ENCODE peak calls at places on chromosomes 7 and 10, in six cellular contexts. C is tibial nerve, M is Peyer's patch, I is OCI-LY7, L is suprapubic skin, X is A549. Q is an unnamed sample.

GRCh38 chr10:11757820-11758463 is 15.8 kb downstream of the ECHDC3 start:
- DNase-seq in M (peak), X (peak), I (peak), L (peak), C (peak), Q (peak)

GRCh38 chr7:1450431-1450830 is 8.8 kb downstream of the MICALL2 start:
- DNase-seq in M (no peak), X (no peak), C (no peak), I (no peak), L (no peak), Q (no peak)

GRCh38 chr10:70722820-70723424 is 50.6 kb downstream of the ADAMTS14 start:
- DNase-seq in X (peak), I (no peak), C (no peak), M (no peak), L (no peak), Q (no peak)

GRCh38 chr10:127148066-127148932 is 48.1 kb downstream of the INSYN2A start:
- DNase-seq in I (no peak), M (no peak), X (peak), L (no peak), C (no peak), Q (no peak)

GRCh38 chr10:22333667-22334282 is 11.5 kb upstream of the SPAG6 start:
- DNase-seq in M (no peak), L (no peak), X (no peak), C (no peak), I (no peak), Q (no peak)

GRCh38 chr10:99921948-99922347 is 87.8 kb downstream of the DNMBP start:
- DNase-seq in X (peak), L (no peak), I (no peak), M (no peak), C (no peak), Q (no peak)

GRCh38 chr7:98467570-98468312 is 66.9 kb upstream of the BAIAP2L1 start:
- DNase-seq in C (no peak), M (no peak), I (peak), L (no peak), X (peak), Q (no peak)

GRCh38 chr10:89337493-89337892 is 9.7 kb downstream of the IFIT3 start:
- DNase-seq in M (no peak), C (no peak), L (no peak), X (peak), I (no peak), Q (no peak)

GRCh38 chr10:10259013-10259412 is 758.7 kb upstream of the CELF2 start:
- DNase-seq in I (no peak), M (no peak), C (no peak), X (no peak), L (no peak), Q (no peak)

GRCh38 chr7:47581821-47582747 is at the start of gene TNS3:
- DNase-seq in C (no peak), I (peak), X (peak), L (no peak), M (peak), Q (peak)

GRCh38 chr10:78458983-78459638 is 425.4 kb downstream of the RPS24 start:
- DNase-seq in I (no peak), C (no peak), M (no peak), L (peak), X (peak), Q (no peak)

GRCh38 chr10:79077488-79078173 is 8.9 kb downstream of the ZMIZ1 start:
- DNase-seq in M (no peak), I (no peak), X (no peak), C (no peak), L (no peak), Q (no peak)

GRCh38 chr7:72064916-72065315 is 347.2 kb downstream of the CALN1 start:
- DNase-seq in I (no peak), C (no peak), X (no peak), L (no peak), M (no peak), Q (no peak)

GRCh38 chr10:77927343-77928256 is 1.0 kb upstream of the DLG5 start:
- DNase-seq in X (no peak), C (no peak), I (no peak), L (no peak), M (no peak), Q (no peak)

GRCh38 chr7:134120405-134120804 is 6.7 kb upstream of the LRGUK start:
- DNase-seq in X (no peak), M (no peak), I (no peak), L (no peak), C (no peak), Q (no peak)

GRCh38 chr10:45386657-45387056 is 12.6 kb downstream of the ALOX5 start:
- DNase-seq in C (no peak), L (no peak), X (no peak), M (no peak), I (no peak), Q (no peak)

GRCh38 chr7:123075838-123076462 is 80.5 kb upstream of the TAS2R16 start:
- DNase-seq in M (no peak), C (no peak), I (no peak), L (no peak), X (no peak), Q (no peak)

GRCh38 chr7:57343901-57344622 is 105.9 kb upstream of the ZNF716 start:
- DNase-seq in L (no peak), X (no peak), M (no peak), I (no peak), C (no peak), Q (no peak)

GRCh38 chr7:98177553-98177952 is 33.7 kb upstream of the BHLHA15 start:
- DNase-seq in I (no peak), L (no peak), X (no peak), M (no peak), C (no peak), Q (no peak)

GRCh38 chr7:121561717-121562116 is 165.6 kb upstream of the FAM3C start:
- DNase-seq in M (no peak), L (no peak), I (no peak), C (no peak), X (no peak), Q (no peak)

GRCh38 chr10:50740351-50740688 is 584 bp downstream of the ASAH2B start:
- DNase-seq in I (no peak), L (no peak), M (no peak), C (no peak), X (no peak), Q (no peak)

GRCh38 chr7:157565981-157566630 is 229.3 kb downstream of the DNAJB6 start:
- DNase-seq in M (peak), C (no peak), X (no peak), L (no peak), I (no peak), Q (no peak)

GRCh38 chr7:130918129-130919052 is 184.4 kb upstream of the KLF14 start:
- DNase-seq in I (no peak), L (no peak), X (peak), M (no peak), C (no peak), Q (peak)

GRCh38 chr10:29734980-29735627 is 100.3 kb upstream of the SVIL start:
- DNase-seq in X (peak), C (peak), L (peak), M (peak), I (no peak), Q (peak)

GRCh38 chr10:80464557-80465466 is 10.7 kb downstream of the TSPAN14 start:
- DNase-seq in X (no peak), L (no peak), M (no peak), I (peak), C (no peak), Q (no peak)

GRCh38 chr10:97852277-97852676 is 2.6 kb downstream of the GOLGA7B start:
- DNase-seq in M (no peak), X (no peak), L (no peak), C (no peak), I (no peak), Q (no peak)

GRCh38 chr10:131888186-131888604 is 12.6 kb upstream of the PPP2R2D start:
- DNase-seq in X (no peak), L (no peak), I (no peak), C (no peak), M (no peak), Q (no peak)

GRCh38 chr7:94848992-94849576 is 58.3 kb upstream of the PPP1R9A start:
- DNase-seq in C (no peak), L (no peak), M (no peak), X (no peak), I (no peak), Q (no peak)

GRCh38 chr10:1938317-1938716 is 201.0 kb upstream of the ADARB2 start:
- DNase-seq in C (no peak), L (no peak), M (no peak), X (no peak), I (no peak), Q (no peak)

GRCh38 chr10:99681553-99681952 is 22.2 kb downstream of the ENTPD7 start:
- DNase-seq in L (no peak), I (no peak), C (no peak), M (no peak), X (no peak), Q (no peak)

GRCh38 chr7:56028942-56029630 is 22.2 kb downstream of the PSPH start:
- DNase-seq in I (no peak), C (no peak), L (no peak), X (peak), M (no peak), Q (no peak)

GRCh38 chr7:118590107-118590506 is 365.6 kb downstream of the ANKRD7 start:
- DNase-seq in I (peak), X (no peak), M (no peak), L (no peak), C (no peak), Q (no peak)

GRCh38 chr7:111568419-111568818 is 6.1 kb upstream of the IMMP2L start:
- DNase-seq in I (peak), L (no peak), C (no peak), M (no peak), X (no peak), Q (no peak)

GRCh38 chr7:105690286-105690915 is 109.1 kb upstream of the EFCAB10 start:
- DNase-seq in C (no peak), M (no peak), X (no peak), I (no peak), L (no peak), Q (no peak)

DNA sequence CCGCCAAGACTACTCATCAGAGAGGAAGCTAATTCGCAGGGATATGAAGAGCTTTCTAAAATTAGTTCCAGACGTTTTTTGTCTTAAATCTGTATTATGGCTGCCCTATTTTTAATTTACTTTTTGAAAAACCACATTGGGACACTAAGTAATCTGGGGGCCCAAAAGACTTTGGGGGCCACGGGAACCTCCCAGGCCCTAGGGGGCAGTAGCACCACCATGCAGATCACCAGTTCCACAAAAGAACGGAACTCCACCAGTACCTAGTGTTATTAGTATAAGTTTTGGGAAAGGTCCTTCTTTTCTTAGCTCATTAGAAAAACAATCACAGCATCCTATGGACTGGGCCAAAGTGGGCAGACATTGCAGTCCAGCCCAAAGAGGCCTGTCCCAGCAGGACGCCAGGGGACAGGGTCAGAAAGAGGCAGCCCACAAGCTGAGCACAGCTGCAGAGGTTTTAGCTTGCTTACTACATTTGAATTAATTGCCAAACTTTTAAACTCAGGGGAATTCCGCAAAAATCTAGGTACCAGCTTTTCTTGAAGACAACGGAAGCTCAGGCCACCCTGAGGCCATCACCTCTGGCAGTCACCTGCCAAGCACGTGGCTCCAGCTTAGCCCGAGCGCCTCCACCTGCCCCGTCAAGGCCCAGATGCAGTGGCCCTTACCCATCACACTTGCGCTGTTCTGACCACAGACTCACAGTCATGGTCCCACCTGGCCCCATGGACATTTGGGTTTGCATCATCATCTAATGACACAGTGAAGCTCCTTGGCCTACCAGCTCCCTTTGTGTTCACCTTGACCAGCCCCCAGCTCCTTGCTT is 74.8 kb downstream of the PARP12 start:
- DNase-seq in C (no peak), X (no peak), I (no peak), M (no peak), L (no peak), Q (no peak)
- TF ChIP-seq CTCF in C (no peak), X (no peak), I (peak), M (no peak), L (no peak), Q (no peak)

GRCh38 chr7:50333266-50333665 is 28.8 kb downstream of the IKZF1 start:
- DNase-seq in I (peak), X (no peak), L (no peak), M (no peak), C (no peak), Q (no peak)
- H3K4me3 ChIP-seq in I (peak), X (no peak), L (no peak), M (no peak), C (no peak), Q (no peak)

GRCh38 chr10:47456096-47456485 is 27.8 kb downstream of the ANXA8 start:
- DNase-seq in I (no peak), X (no peak), M (peak), L (peak), C (no peak), Q (peak)
- H3K27ac ChIP-seq in I (no peak), X (peak), M (no peak), L (no peak), C (no peak), Q (no peak)

DNA sequence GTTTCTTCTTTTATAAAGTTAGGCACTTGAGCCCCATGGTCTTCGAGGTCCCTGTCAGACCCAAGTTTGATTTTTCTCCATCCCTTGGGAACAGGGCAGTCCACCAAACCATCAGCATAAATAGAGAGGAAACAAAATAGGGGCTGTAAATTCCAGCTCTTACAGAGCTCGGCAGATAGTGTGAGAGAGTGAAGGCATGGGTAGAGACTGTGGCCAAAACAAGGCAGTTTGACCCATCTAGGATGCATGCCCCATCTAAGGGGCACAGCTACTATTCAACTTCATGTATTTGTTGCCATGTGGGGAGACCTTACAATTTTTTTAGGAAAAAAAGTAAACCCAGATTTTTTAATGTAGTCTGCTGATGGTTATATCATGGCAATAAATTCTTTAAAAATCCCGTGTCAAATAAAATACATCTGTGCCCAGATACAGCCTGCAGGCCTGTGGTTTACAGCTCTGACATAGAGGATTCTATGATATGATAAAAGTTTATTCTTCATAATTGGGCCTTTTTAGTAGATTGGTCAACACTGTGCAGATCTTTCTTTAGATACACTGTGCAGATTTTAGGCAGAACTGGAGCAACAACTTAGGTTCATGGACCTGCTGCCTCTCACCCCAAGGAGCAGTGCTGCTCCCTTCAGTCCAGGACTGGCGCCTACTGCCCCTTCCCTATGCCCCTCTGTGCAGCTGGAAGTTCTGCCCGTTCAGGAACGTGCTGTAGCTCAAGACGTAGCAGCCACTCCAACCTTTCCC is 5.3 kb downstream of the PPP1R3C start:
- DNase-seq in X (no peak), I (no peak), C (no peak), L (no peak), M (no peak), Q (no peak)
- TF ChIP-seq CTCF in X (no peak), I (no peak), C (no peak), L (no peak), M (no peak), Q (no peak)

Q was measured in coronary artery.